ENCODE peak calls at places on chromosomes 16 and 17, in five cellular contexts. H is cardiac muscle cell, Z is MG63, E is GM23338, X is colonic mucosa. F is an unnamed sample.

GRCh38 chr16:11742041-11742535 is 569 bp downstream of the TXNDC11 start:
- DNase-seq in H (no peak), Z (peak; percentile 41), E (no peak), X (peak; percentile 61), F (no peak)

GRCh38 chr17:19305261-19305660 is 57.3 kb downstream of the B9D1 start:
- DNase-seq in H (no peak), Z (no peak), E (no peak), X (no peak), F (no peak)

GRCh38 chr17:3916825-3917224 is 560 bp upstream of the P2RX1 start:
- DNase-seq in H (no peak), Z (no peak), E (no peak), X (peak; percentile 35), F (no peak)

GRCh38 chr16:1820096-1820972 is 6.3 kb downstream of the HAGH start:
- DNase-seq in H (no peak), Z (no peak), E (no peak), X (no peak), F (no peak)

GRCh38 chr17:27609606-27610303 is 21.2 kb upstream of the LGALS9 start:
- DNase-seq in H (peak; percentile 52), Z (peak; percentile 42), E (peak; percentile 63), X (peak; percentile 62), F (peak; percentile 44)

GRCh38 chr16:10371592-10371991 is 14.3 kb upstream of the ATF7IP2 start:
- DNase-seq in H (no peak), Z (no peak), E (no peak), X (no peak), F (no peak)

GRCh38 chr17:2691965-2692780 is 19.4 kb downstream of the CLUH start:
- DNase-seq in H (no peak), Z (no peak), E (peak; percentile 78), X (peak; percentile 16), F (no peak)

GRCh38 chr16:53052519-53053501 is at the start of gene CHD9NB:
- DNase-seq in H (peak; percentile 86), Z (peak; percentile 93), E (no peak), X (peak; percentile 80), F (peak; percentile 96)

GRCh38 chr17:19346351-19347255 is 15.9 kb downstream of the B9D1 start:
- DNase-seq in H (peak; percentile 85), Z (peak; percentile 66), E (no peak), X (peak; percentile 48), F (peak; percentile 88)

GRCh38 chr17:9003355-9004131 is 17.8 kb upstream of the NTN1 start:
- DNase-seq in H (no peak), Z (no peak), E (peak; percentile 63), X (no peak), F (no peak)

GRCh38 chr16:83351846-83352245 is 455.9 kb upstream of the HSBP1 start:
- DNase-seq in H (peak; percentile 30), Z (no peak), E (no peak), X (no peak), F (no peak)

GRCh38 chr17:1462164-1463112 is 6.4 kb upstream of the CRK start:
- DNase-seq in H (peak; percentile 47), Z (no peak), E (no peak), X (no peak), F (no peak)

GRCh38 chr17:29077320-29077719 is 34.4 kb downstream of the PIPOX start:
- DNase-seq in H (no peak), Z (no peak), E (no peak), X (no peak), F (no peak)

GRCh38 chr17:75036643-75037268 is 10.0 kb downstream of the ATP5PD start:
- DNase-seq in H (peak; percentile 86), Z (peak; percentile 85), E (peak; percentile 72), X (peak; percentile 92), F (no peak)

GRCh38 chr16:57299009-57299718 is 14.7 kb upstream of the PLLP start:
- DNase-seq in H (no peak), Z (peak; percentile 87), E (peak; percentile 79), X (peak; percentile 68), F (peak; percentile 87)

GRCh38 chr17:52159810-52160578 is 1.5 kb upstream of the CA10 start:
- DNase-seq in H (no peak), Z (no peak), E (peak; percentile 34), X (no peak), F (no peak)

GRCh38 chr17:37815516-37815915 is 70.7 kb upstream of the HNF1B start:
- DNase-seq in H (no peak), Z (peak; percentile 35), E (no peak), X (no peak), F (no peak)

GRCh38 chr17:64679710-64680216 is 17.7 kb upstream of the SMURF2 start:
- DNase-seq in H (peak; percentile 89), Z (peak; percentile 97), E (no peak), X (no peak), F (peak; percentile 99)

GRCh38 chr16:49855822-49856740 is at the start of gene ZNF423:
- DNase-seq in H (peak; percentile 37), Z (no peak), E (peak; percentile 58), X (peak; percentile 57), F (no peak)

GRCh38 chr17:83073389-83074063 is 5.9 kb upstream of the METRNL start:
- DNase-seq in H (peak; percentile 26), Z (no peak), E (no peak), X (peak; percentile 82), F (no peak)

GRCh38 chr17:3916013-3916696 is at the start of gene P2RX1:
- DNase-seq in H (peak; percentile 84), Z (no peak), E (no peak), X (peak; percentile 68), F (no peak)

GRCh38 chr17:45405250-45406086 is 27.2 kb downstream of the ARHGAP27 start:
- DNase-seq in H (peak; percentile 44), Z (no peak), E (peak; percentile 99), X (peak; percentile 91), F (no peak)

GRCh38 chr17:57480438-57481196 is 224.3 kb downstream of the MSI2 start:
- DNase-seq in H (peak; percentile 62), Z (no peak), E (no peak), X (no peak), F (peak; percentile 61)

GRCh38 chr17:40097087-40097486 is 3.3 kb downstream of the NR1D1 start:
- DNase-seq in H (no peak), Z (no peak), E (no peak), X (no peak), F (no peak)
- H3K36me3 ChIP-seq in H (peaks cover 5% of the 10 kb centered on the region), Z (peaks cover 39% of the 10 kb centered on the region), E (peaks cover 3% of the 10 kb centered on the region), X (peaks cover 21% of the 10 kb centered on the region), F (peaks cover 48% of the 10 kb centered on the region)

GRCh38 chr17:31967643-31968042 is 30.8 kb downstream of the SUZ12 start:
- DNase-seq in H (peak; percentile 1), Z (no peak), E (no peak), X (no peak), F (no peak)
- H3K36me3 ChIP-seq in H (peaks cover 23% of the 10 kb centered on the region), Z (peaks cover 63% of the 10 kb centered on the region), E (peaks cover 21% of the 10 kb centered on the region), X (no peaks in the 10 kb centered on the region), F (peaks cover 26% of the 10 kb centered on the region)

DNA sequence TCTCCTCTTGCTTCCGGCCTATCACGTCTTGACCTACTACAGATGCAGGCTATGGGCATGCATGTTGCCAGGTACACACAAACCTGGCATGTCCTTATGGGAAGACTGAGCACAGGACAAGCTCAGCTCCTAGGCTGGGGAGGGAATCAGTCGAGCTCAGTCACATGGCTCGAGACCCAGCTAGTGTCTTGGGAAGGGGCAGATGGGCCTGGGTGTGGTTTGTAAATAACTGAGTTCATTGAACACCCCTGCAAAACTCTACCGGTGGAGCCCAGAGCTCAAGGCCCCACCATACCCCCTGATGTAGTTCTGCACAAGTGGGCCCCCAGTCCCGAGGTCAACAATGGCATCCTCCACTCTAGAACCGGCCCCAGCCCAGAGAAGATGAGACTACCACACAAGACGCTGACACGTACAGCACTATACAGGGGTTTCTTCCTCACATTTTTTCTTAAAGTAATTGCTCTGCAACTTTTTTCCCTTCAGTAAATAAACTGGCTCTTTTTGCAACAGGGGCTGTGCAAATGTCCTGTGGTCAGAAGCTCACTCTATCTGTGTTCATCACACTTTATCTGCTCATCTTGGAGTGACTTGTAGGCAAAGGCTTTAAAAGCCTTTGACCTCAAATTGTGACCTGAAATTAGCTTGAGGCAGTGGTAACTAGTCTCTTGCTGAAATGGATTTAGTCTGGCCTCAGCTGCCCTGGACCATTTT is 22.9 kb downstream of the ZNHIT3 start:
- DNase-seq in H (no peak), Z (no peak), E (no peak), X (no peak), F (no peak)
- H3K36me3 ChIP-seq in H (no peaks in the 10 kb centered on the region), Z (peaks cover 88% of the 10 kb centered on the region), E (peaks cover 13% of the 10 kb centered on the region), X (no peaks in the 10 kb centered on the region), F (peaks cover 48% of the 10 kb centered on the region)

GRCh38 chr17:17810374-17811248 is 26.2 kb downstream of the SREBF1 start:
- DNase-seq in H (peak; percentile 66), Z (no peak), E (peak; percentile 75), X (no peak), F (no peak)

GRCh38 chr17:17807440-17807839 is 29.3 kb downstream of the SREBF1 start:
- DNase-seq in H (no peak), Z (no peak), E (no peak), X (no peak), F (no peak)

GRCh38 chr17:17806611-17807010 is 30.2 kb downstream of the SREBF1 start:
- DNase-seq in H (no peak), Z (no peak), E (no peak), X (no peak), F (no peak)

GRCh38 chr17:17809527-17810373 is 27.0 kb downstream of the SREBF1 start:
- DNase-seq in H (peak; percentile 82), Z (no peak), E (peak; percentile 91), X (no peak), F (no peak)

GRCh38 chr17:17808706-17809432 is 27.9 kb downstream of the SREBF1 start:
- DNase-seq in H (peak; percentile 43), Z (peak; percentile 39), E (no peak), X (no peak), F (no peak)
- H3K36me3 ChIP-seq in H (peaks cover 5% of the 10 kb centered on the region), Z (peaks cover 15% of the 10 kb centered on the region), E (no peaks in the 10 kb centered on the region), X (peaks cover 10% of the 10 kb centered on the region), F (peaks cover 41% of the 10 kb centered on the region)

GRCh38 chr17:5561736-5562135 is 22.6 kb downstream of the NLRP1 start:
- DNase-seq in H (no peak), Z (no peak), E (peak; percentile 11), X (no peak), F (no peak)

GRCh38 chr17:5562661-5563360 is 21.5 kb downstream of the NLRP1 start:
- DNase-seq in H (no peak), Z (no peak), E (no peak), X (no peak), F (no peak)

GRCh38 chr17:5565808-5566207 is 18.5 kb downstream of the NLRP1 start:
- DNase-seq in H (no peak), Z (no peak), E (no peak), X (no peak), F (no peak)

GRCh38 chr17:5562172-5562571 is 22.1 kb downstream of the NLRP1 start:
- DNase-seq in H (no peak), Z (no peak), E (no peak), X (no peak), F (no peak)

GRCh38 chr17:5563451-5563850 is 20.9 kb downstream of the NLRP1 start:
- DNase-seq in H (peak; percentile 12), Z (no peak), E (no peak), X (no peak), F (no peak)
- H3K36me3 ChIP-seq in H (no peaks in the 10 kb centered on the region), Z (no peaks in the 10 kb centered on the region), E (no peaks in the 10 kb centered on the region), X (no peaks in the 10 kb centered on the region), F (peaks cover 35% of the 10 kb centered on the region)

GRCh38 chr16:732936-733335 is 6.0 kb downstream of the HAGHL start:
- DNase-seq in H (no peak), Z (no peak), E (peak; percentile 65), X (no peak), F (no peak)
- H3K36me3 ChIP-seq in H (peaks cover 6% of the 10 kb centered on the region), Z (peaks cover 41% of the 10 kb centered on the region), E (no peaks in the 10 kb centered on the region), X (peaks cover 8% of the 10 kb centered on the region), F (peaks cover 46% of the 10 kb centered on the region)

GRCh38 chr16:17557480-17557879 is 86.7 kb upstream of the XYLT1 start:
- DNase-seq in H (no peak), Z (no peak), E (no peak), X (no peak), F (no peak)
- H3K36me3 ChIP-seq in H (no peaks in the 10 kb centered on the region), Z (no peaks in the 10 kb centered on the region), E (no peaks in the 10 kb centered on the region), X (no peaks in the 10 kb centered on the region), F (no peaks in the 10 kb centered on the region)

GRCh38 chr17:76343106-76343505 is 10.6 kb downstream of the PRPSAP1 start:
- DNase-seq in H (no peak), Z (no peak), E (no peak), X (no peak), F (no peak)
- H3K36me3 ChIP-seq in H (peaks cover 19% of the 10 kb centered on the region), Z (peaks cover 23% of the 10 kb centered on the region), E (peaks cover 9% of the 10 kb centered on the region), X (no peaks in the 10 kb centered on the region), F (peaks cover 34% of the 10 kb centered on the region)